ENCODE peak calls at places on chromosomes 2 and 18, in six cellular contexts. U, A, H, W, M and K are unnamed samples.

GRCh38 chr2:34547900-34548299 is 948.8 kb upstream of the FAM98A start:
- DNase-seq in U (no peak), A (no peak), H (no peak), W (no peak), M (no peak), K (no peak)

GRCh38 chr2:66305714-66306113 is 129.2 kb upstream of the MEIS1 start:
- DNase-seq in U (no peak), A (peak), H (no peak), W (no peak), M (peak), K (no peak)

GRCh38 chr2:131092409-131093065 is 723 bp downstream of the FAM168B start:
- DNase-seq in U (no peak), A (peak), H (no peak), W (peak), M (no peak), K (no peak)

GRCh38 chr2:147061269-147061668 is 783.6 kb upstream of the ACVR2A start:
- DNase-seq in U (no peak), A (no peak), H (no peak), W (no peak), M (no peak), K (no peak)

GRCh38 chr2:41827354-41827971 is 220.4 kb upstream of the PKDCC start:
- DNase-seq in U (no peak), A (no peak), H (no peak), W (no peak), M (no peak), K (no peak)

GRCh38 chr2:128311755-128312341 is 6.8 kb downstream of the HS6ST1 start:
- DNase-seq in U (no peak), A (no peak), H (no peak), W (no peak), M (no peak), K (no peak)

GRCh38 chr2:236445678-236446077 is 123.9 kb upstream of the ACKR3 start:
- DNase-seq in U (no peak), A (no peak), H (no peak), W (no peak), M (no peak), K (no peak)

GRCh38 chr2:233288663-233289062 is 19.0 kb upstream of the SAG start:
- DNase-seq in U (no peak), A (peak), H (no peak), W (no peak), M (no peak), K (no peak)

GRCh38 chr2:169528271-169528701 is 18.8 kb downstream of the KLHL41 start:
- DNase-seq in U (peak), A (peak), H (peak), W (peak), M (peak), K (peak)

GRCh38 chr2:154914606-154915005 is 216.1 kb downstream of the KCNJ3 start:
- DNase-seq in U (no peak), A (no peak), H (no peak), W (no peak), M (no peak), K (no peak)

GRCh38 chr2:200600549-200601212 is 14.9 kb downstream of the AOX1 start:
- DNase-seq in U (no peak), A (no peak), H (no peak), W (no peak), M (no peak), K (no peak)
- H3K4me3 ChIP-seq in U (no peak), A (no peak), H (no peak), W (no peak), M (no peak), K (no peak)

GRCh38 chr2:241035818-241036396 is 37.5 kb downstream of the SNED1 start:
- DNase-seq in U (no peak), A (no peak), H (no peak), W (no peak), M (no peak), K (no peak)

GRCh38 chr2:241033994-241034393 is 35.6 kb downstream of the SNED1 start:
- DNase-seq in U (no peak), A (no peak), H (no peak), W (no peak), M (no peak), K (no peak)

GRCh38 chr2:241036397-241036963 is 38.1 kb downstream of the SNED1 start:
- DNase-seq in U (no peak), A (peak), H (no peak), W (peak), M (no peak), K (no peak)

GRCh38 chr2:241034490-241035141 is 36.2 kb downstream of the SNED1 start:
- DNase-seq in U (no peak), A (no peak), H (no peak), W (no peak), M (no peak), K (no peak)

DNA sequence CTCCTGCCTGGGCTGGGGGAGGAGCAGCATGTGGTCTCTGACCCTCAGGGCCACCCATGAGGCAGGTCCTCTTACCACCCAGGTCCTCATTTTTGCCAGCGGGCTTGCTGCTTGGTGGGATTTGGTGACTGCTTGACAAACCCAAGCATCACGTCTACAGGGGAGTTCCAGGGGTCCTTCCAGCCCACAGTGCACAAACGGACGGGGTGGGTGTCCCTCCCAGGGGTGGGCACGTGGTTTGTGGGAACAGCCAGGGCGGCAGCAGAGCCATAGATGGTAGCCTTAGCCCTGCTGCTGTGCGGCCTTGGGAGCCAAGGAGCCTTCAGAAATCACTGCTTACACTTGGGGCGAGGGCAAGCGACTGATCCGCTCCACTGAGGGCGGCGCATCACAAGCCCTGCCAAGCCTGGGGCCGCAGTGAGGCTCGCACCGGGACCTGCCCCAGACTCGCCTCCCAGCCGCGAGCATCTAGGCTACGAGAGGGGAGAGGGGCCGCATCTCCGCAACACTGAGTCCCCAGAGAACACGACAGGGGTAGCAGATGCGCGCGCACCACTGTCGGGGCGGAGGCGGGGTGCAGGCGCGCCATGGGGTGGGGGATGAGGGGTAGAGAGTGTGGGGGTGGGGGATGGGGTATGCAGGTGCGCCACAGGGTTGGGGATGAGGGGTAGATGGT is 36.9 kb downstream of the SNED1 start:
- DNase-seq in U (no peak), A (no peak), H (no peak), W (no peak), M (no peak), K (no peak)
- H3K4me3 ChIP-seq in U (no peak), A (no peak), H (no peak), W (no peak), M (no peak), K (no peak)

GRCh38 chr2:75562513-75562864 is 1.8 kb upstream of the EVA1A start:
- DNase-seq in U (no peak), A (no peak), H (no peak), W (no peak), M (no peak), K (no peak)

GRCh38 chr2:75560768-75561565 is at the start of gene EVA1A:
- DNase-seq in U (no peak), A (peak), H (peak), W (peak), M (peak), K (no peak)

GRCh38 chr2:75560022-75560767 is 544 bp downstream of the EVA1A start:
- DNase-seq in U (no peak), A (peak), H (no peak), W (peak), M (no peak), K (no peak)

GRCh38 chr2:75563591-75563990 is 2.9 kb upstream of the EVA1A start:
- DNase-seq in U (no peak), A (no peak), H (no peak), W (no peak), M (no peak), K (no peak)

GRCh38 chr2:75561566-75562512 is 1.1 kb upstream of the EVA1A start:
- DNase-seq in U (no peak), A (peak), H (no peak), W (no peak), M (no peak), K (no peak)
- H3K4me3 ChIP-seq in U (no peak), A (peak), H (no peak), W (no peak), M (no peak), K (no peak)

DNA sequence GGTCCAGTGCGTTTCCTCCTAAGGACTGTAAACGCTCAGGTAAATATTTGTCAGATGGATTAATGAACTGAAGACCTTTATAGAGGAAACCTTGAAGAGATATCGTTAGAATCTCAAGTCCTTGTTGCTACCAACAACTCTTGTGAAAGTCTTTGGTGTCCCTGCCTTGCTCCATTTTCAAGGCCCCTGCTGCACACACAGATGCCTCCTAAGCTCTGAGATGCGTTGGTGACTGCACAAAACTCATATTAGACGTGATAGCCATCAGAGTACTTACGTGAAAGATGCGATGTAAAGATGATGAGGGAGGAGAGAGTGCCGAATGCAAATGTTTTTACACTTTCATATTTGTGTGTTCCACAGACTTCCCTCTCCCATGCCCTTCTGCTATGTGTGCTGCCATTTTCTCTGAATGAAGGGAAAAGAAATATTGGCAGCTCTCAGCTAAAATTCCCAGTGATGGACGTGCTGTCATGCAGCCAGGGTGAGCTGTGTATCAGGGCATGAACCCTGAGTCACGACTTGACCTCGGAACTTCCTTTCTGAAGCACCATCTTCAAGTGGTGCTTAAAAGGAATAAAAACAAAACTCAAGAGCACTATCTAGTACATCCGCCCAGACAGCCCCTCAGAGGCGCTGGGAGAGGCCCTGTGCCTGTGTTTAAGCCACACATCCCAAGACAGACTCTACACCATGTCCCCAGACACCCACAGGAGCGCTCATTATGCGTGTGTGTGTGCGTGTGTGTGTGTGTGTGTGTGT is 117.4 kb downstream of the FAM210A start:
- DNase-seq in U (no peak), A (no peak), H (no peak), W (peak), M (no peak), K (no peak)
- H3K4me3 ChIP-seq in U (no peak), A (no peak), H (no peak), W (peak), M (no peak), K (no peak)